ENCODE peak calls at places on chromosomes 12 and 14, in ten cellular contexts. G is DMS79 treated with DMSO at 0.1 percent for 48 hours; A is HEK293T; S is HT-29; F is DMS153; R is ELF-1; V is CD8-positive, alpha-beta memory T cell; T is stimulated activated CD4-positive, alpha-beta T cell treated with anti-CD3 and anti-CD28 coated beads, TNF-alpha, amount 100 ng/mL, for 1 hour; B is retina; N is HTR-8/SVneo. D is an unnamed sample.

GRCh38 chr12:104046306-104046705 is 3.7 kb downstream of the GLT8D2 start:
- DNase-seq in G (no peak), F (no peak), B (no peak), T (no peak), N (no peak), R (no peak), A (no peak), V (no peak), S (no peak), D (no peak)

GRCh38 chr12:92779902-92780301 is 77.1 kb downstream of the PLEKHG7 start:
- DNase-seq in G (no peak), F (no peak), S (no peak), B (no peak), R (no peak), A (no peak), T (no peak), V (no peak), N (no peak), D (no peak)

GRCh38 chr14:50773632-50774541 is 57.1 kb downstream of the NIN start:
- DNase-seq in A (peak; percentile 71), V (no peak), S (peak; percentile 69), N (peak; percentile 64), T (peak; percentile 22), B (peak; percentile 45), G (no peak), R (peak; percentile 54), F (no peak), D (peak; percentile 21)

GRCh38 chr12:23944067-23944466 is 5.4 kb downstream of the SOX5 start:
- DNase-seq in G (no peak), T (no peak), F (no peak), B (no peak), A (peak; percentile 6), N (no peak), R (peak; percentile 12), V (no peak), S (no peak), D (no peak)

GRCh38 chr14:20799444-20799843 is 3.2 kb downstream of the RNASE1 start:
- DNase-seq in G (no peak), B (no peak), R (no peak), N (no peak), A (no peak), S (no peak), F (no peak), T (no peak), V (no peak), D (no peak)

GRCh38 chr12:111126331-111126730 is 206.0 kb upstream of the MYL2 start:
- DNase-seq in V (no peak), N (no peak), T (no peak), G (no peak), A (no peak), F (no peak), R (peak; percentile 18), S (no peak), B (no peak), D (no peak)

GRCh38 chr12:117832459-117833457 is 136.0 kb downstream of the KSR2 start:
- DNase-seq in R (no peak), N (no peak), G (no peak), S (no peak), V (no peak), T (no peak), B (no peak), A (no peak), F (no peak), D (no peak)

GRCh38 chr12:52836491-52837175 is 2.5 kb upstream of the KRT79 start:
- DNase-seq in G (no peak), F (no peak), V (no peak), B (no peak), R (no peak), S (no peak), N (no peak), T (no peak), A (no peak), D (no peak)

GRCh38 chr14:64591809-64592208 is 42.0 kb downstream of the PPP1R36 start:
- DNase-seq in B (no peak), S (no peak), T (no peak), V (no peak), G (no peak), N (peak; percentile 67), R (no peak), A (no peak), F (no peak), D (no peak)

GRCh38 chr14:100440207-100440631 is 117.1 kb downstream of the SLC25A47 start:
- DNase-seq in G (peak; percentile 91), B (peak; percentile 82), N (peak; percentile 85), A (peak; percentile 68), T (no peak), S (peak; percentile 83), F (peak; percentile 27), R (peak; percentile 83), V (no peak), D (peak; percentile 52)

GRCh38 chr12:68831751-68832503 is 23.9 kb downstream of the MDM2 start:
- DNase-seq in F (no peak), R (no peak), N (no peak), T (no peak), B (no peak), A (no peak), S (no peak), G (no peak), V (no peak), D (no peak)

GRCh38 chr14:92538412-92539017 is 24.9 kb downstream of the RIN3 start:
- DNase-seq in N (no peak), V (no peak), G (no peak), A (no peak), S (no peak), T (no peak), B (no peak), F (no peak), R (no peak), D (no peak)

GRCh38 chr12:30268036-30268435 is 427.6 kb downstream of the IPO8 start:
- DNase-seq in F (no peak), T (no peak), S (no peak), B (no peak), A (no peak), R (no peak), N (no peak), V (no peak), G (no peak), D (no peak)